ENCODE peak calls at places on chromosomes 1 and 21, in five cellular contexts. One of them, this sample, is unnamed.

GRCh38 chr1:150406483-150406882 is 42.5 kb downstream of the RPRD2 start:
- DNase-seq in fibroblast of the aortic adventitia: peak; percentile 27
- DNase-seq in tibial artery: no peak
- DNase-seq in lower leg skin: no peak
- DNase-seq in neural progenitor cell: no peak
- DNase-seq in this sample: no peak

GRCh38 chr1:205088341-205088740 is 4.1 kb upstream of the TMEM81 start:
- DNase-seq in fibroblast of the aortic adventitia: no peak
- DNase-seq in tibial artery: no peak
- DNase-seq in lower leg skin: no peak
- DNase-seq in neural progenitor cell: no peak
- DNase-seq in this sample: no peak

GRCh38 chr1:6771568-6771825 is 13.8 kb upstream of the CAMTA1 start:
- DNase-seq in fibroblast of the aortic adventitia: no peak
- DNase-seq in tibial artery: no peak
- DNase-seq in lower leg skin: no peak
- DNase-seq in neural progenitor cell: no peak
- DNase-seq in this sample: no peak

GRCh38 chr21:43864806-43865470 is at the start of gene AGPAT3:
- DNase-seq in fibroblast of the aortic adventitia: no peak
- DNase-seq in tibial artery: no peak
- DNase-seq in lower leg skin: no peak
- DNase-seq in neural progenitor cell: peak; percentile 65
- DNase-seq in this sample: no peak

GRCh38 chr1:59033761-59034160 is 249.9 kb upstream of the JUN start:
- DNase-seq in fibroblast of the aortic adventitia: no peak
- DNase-seq in tibial artery: no peak
- DNase-seq in lower leg skin: no peak
- DNase-seq in neural progenitor cell: no peak
- DNase-seq in this sample: no peak

GRCh38 chr1:62386351-62387121 is 50.3 kb upstream of the USP1 start:
- DNase-seq in fibroblast of the aortic adventitia: peak; percentile 93
- DNase-seq in tibial artery: no peak
- DNase-seq in lower leg skin: no peak
- DNase-seq in neural progenitor cell: no peak
- DNase-seq in this sample: no peak

GRCh38 chr1:240093120-240093961 is 1.7 kb downstream of the FMN2 start:
- DNase-seq in fibroblast of the aortic adventitia: no peak
- DNase-seq in tibial artery: no peak
- DNase-seq in lower leg skin: no peak
- DNase-seq in neural progenitor cell: peak; percentile 64
- DNase-seq in this sample: peak; percentile 39

GRCh38 chr1:218527737-218528136 is 182.6 kb downstream of the TGFB2 start:
- DNase-seq in fibroblast of the aortic adventitia: no peak
- DNase-seq in tibial artery: no peak
- DNase-seq in lower leg skin: no peak
- DNase-seq in neural progenitor cell: no peak
- DNase-seq in this sample: no peak

GRCh38 chr1:212630159-212630900 is 21.8 kb downstream of the ATF3 start:
- DNase-seq in fibroblast of the aortic adventitia: peak; percentile 46
- DNase-seq in tibial artery: peak; percentile 67
- DNase-seq in lower leg skin: peak; percentile 63
- DNase-seq in neural progenitor cell: peak; percentile 79
- DNase-seq in this sample: no peak

GRCh38 chr21:33892853-33893252 is 22.8 kb downstream of the ATP5PO start:
- DNase-seq in fibroblast of the aortic adventitia: no peak
- DNase-seq in tibial artery: no peak
- DNase-seq in lower leg skin: no peak
- DNase-seq in neural progenitor cell: peak; percentile 65
- DNase-seq in this sample: no peak

GRCh38 chr1:230930986-230931385 is 47.7 kb downstream of the TTC13 start:
- DNase-seq in fibroblast of the aortic adventitia: no peak
- DNase-seq in tibial artery: no peak
- DNase-seq in lower leg skin: no peak
- DNase-seq in neural progenitor cell: no peak
- DNase-seq in this sample: no peak

GRCh38 chr1:6517435-6517851 is 26.0 kb upstream of the PLEKHG5 start:
- DNase-seq in fibroblast of the aortic adventitia: no peak
- DNase-seq in tibial artery: no peak
- DNase-seq in lower leg skin: no peak
- DNase-seq in neural progenitor cell: no peak
- DNase-seq in this sample: no peak

GRCh38 chr1:160776178-160776577 is 19.8 kb upstream of the LY9 start:
- DNase-seq in fibroblast of the aortic adventitia: no peak
- DNase-seq in tibial artery: no peak
- DNase-seq in lower leg skin: no peak
- DNase-seq in neural progenitor cell: no peak
- DNase-seq in this sample: no peak

GRCh38 chr21:46063734-46064680 is 33.9 kb upstream of the COL6A2 start:
- DNase-seq in fibroblast of the aortic adventitia: no peak
- DNase-seq in tibial artery: no peak
- DNase-seq in lower leg skin: no peak
- DNase-seq in neural progenitor cell: no peak
- DNase-seq in this sample: no peak

GRCh38 chr1:204172404-204173049 is 6.4 kb upstream of the REN start:
- DNase-seq in fibroblast of the aortic adventitia: no peak
- DNase-seq in tibial artery: no peak
- DNase-seq in lower leg skin: no peak
- DNase-seq in neural progenitor cell: no peak
- DNase-seq in this sample: no peak

GRCh38 chr1:2344744-2345296 is 46.5 kb downstream of the MORN1 start:
- DNase-seq in fibroblast of the aortic adventitia: no peak
- DNase-seq in tibial artery: peak; percentile 17
- DNase-seq in lower leg skin: no peak
- DNase-seq in neural progenitor cell: no peak
- DNase-seq in this sample: no peak

DNA sequence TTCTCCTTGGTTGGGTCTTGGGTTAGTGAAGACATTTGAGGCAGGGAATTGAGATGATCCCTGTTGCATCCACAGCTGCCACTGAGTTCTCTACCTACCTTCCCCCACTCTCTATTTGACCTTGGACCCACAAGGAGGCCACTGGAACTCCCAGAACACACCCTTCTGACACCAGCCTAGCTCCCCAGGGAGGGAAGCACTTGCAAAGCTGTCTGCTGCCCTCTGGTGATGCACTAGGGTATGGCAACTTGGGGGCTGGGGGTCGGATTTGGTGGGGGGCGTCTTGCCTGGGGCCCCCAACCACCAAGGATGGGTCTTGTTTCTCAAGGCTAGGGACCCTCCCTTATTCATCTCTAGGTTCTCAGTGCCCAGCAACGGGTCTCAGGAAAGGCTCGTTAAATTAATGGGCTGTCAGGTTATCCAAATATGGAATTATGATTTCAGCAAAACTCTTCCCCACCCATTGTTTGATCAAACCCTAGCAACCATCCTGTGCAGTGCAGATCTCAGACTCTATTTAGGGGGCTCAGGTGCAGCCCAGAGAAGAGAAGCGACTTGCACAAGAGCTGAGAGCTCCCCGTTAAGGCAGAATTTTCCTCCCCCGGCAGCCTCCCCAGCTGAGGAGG is 177.8 kb upstream of the KLHDC7A start:
- DNase-seq in fibroblast of the aortic adventitia: no peak
- DNase-seq in tibial artery: no peak
- DNase-seq in lower leg skin: no peak
- DNase-seq in neural progenitor cell: peak; percentile 39
- DNase-seq in this sample: no peak
- TF ChIP-seq CTCF in fibroblast of the aortic adventitia: no peak
- TF ChIP-seq CTCF in tibial artery: peak; percentile 17
- TF ChIP-seq CTCF in lower leg skin: no peak
- TF ChIP-seq CTCF in neural progenitor cell: peak; percentile 72
- TF ChIP-seq CTCF in this sample: peak; percentile 33

GRCh38 chr1:215635827-215636226 is 68.7 kb downstream of the KCTD3 start:
- DNase-seq in fibroblast of the aortic adventitia: no peak
- DNase-seq in tibial artery: no peak
- DNase-seq in lower leg skin: no peak
- DNase-seq in neural progenitor cell: no peak
- DNase-seq in this sample: no peak

GRCh38 chr1:215631489-215631888 is 64.4 kb downstream of the KCTD3 start:
- DNase-seq in fibroblast of the aortic adventitia: peak; percentile 7
- DNase-seq in tibial artery: no peak
- DNase-seq in lower leg skin: peak; percentile 54
- DNase-seq in neural progenitor cell: peak; percentile 12
- DNase-seq in this sample: no peak

GRCh38 chr1:215640429-215641148 is 73.5 kb downstream of the KCTD3 start:
- DNase-seq in fibroblast of the aortic adventitia: no peak
- DNase-seq in tibial artery: no peak
- DNase-seq in lower leg skin: no peak
- DNase-seq in neural progenitor cell: no peak
- DNase-seq in this sample: no peak

GRCh38 chr1:215637041-215637573 is 70.0 kb downstream of the KCTD3 start:
- DNase-seq in fibroblast of the aortic adventitia: peak; percentile 94
- DNase-seq in tibial artery: peak; percentile 65
- DNase-seq in lower leg skin: peak; percentile 44
- DNase-seq in neural progenitor cell: no peak
- DNase-seq in this sample: no peak

GRCh38 chr1:215636258-215636965 is 69.3 kb downstream of the KCTD3 start:
- DNase-seq in fibroblast of the aortic adventitia: peak; percentile 91
- DNase-seq in tibial artery: peak; percentile 44
- DNase-seq in lower leg skin: peak; percentile 31
- DNase-seq in neural progenitor cell: no peak
- DNase-seq in this sample: no peak
- TF ChIP-seq CTCF in fibroblast of the aortic adventitia: no peak
- TF ChIP-seq CTCF in tibial artery: no peak
- TF ChIP-seq CTCF in lower leg skin: no peak
- TF ChIP-seq CTCF in neural progenitor cell: no peak
- TF ChIP-seq CTCF in this sample: no peak

DNA sequence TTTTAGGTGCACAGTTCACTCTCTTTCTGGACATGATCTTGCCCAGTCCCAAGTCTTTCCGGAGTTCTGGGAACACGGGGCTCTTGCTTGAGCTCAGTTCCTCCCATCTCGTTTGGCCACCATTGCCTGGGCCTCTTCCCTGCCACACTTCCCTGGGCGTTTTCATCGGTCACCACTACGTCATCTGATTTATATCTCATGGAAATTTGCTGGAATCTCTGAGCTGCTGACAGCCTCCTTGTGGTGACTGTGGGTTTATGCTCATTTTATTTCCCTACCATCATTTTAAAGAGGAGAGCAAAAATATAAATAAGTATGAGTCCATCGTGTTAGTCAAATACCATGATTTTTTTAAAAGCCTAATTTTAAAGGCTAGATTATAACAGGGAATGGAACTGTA is 449.1 kb upstream of the KAZN start:
- DNase-seq in fibroblast of the aortic adventitia: no peak
- DNase-seq in tibial artery: no peak
- DNase-seq in lower leg skin: no peak
- DNase-seq in neural progenitor cell: no peak
- DNase-seq in this sample: no peak
- TF ChIP-seq CTCF in fibroblast of the aortic adventitia: no peak
- TF ChIP-seq CTCF in tibial artery: no peak
- TF ChIP-seq CTCF in lower leg skin: no peak
- TF ChIP-seq CTCF in neural progenitor cell: peak; percentile 17
- TF ChIP-seq CTCF in this sample: peak; percentile 32

GRCh38 chr1:93965888-93966287 is 56.7 kb upstream of the GCLM start:
- DNase-seq in fibroblast of the aortic adventitia: no peak
- DNase-seq in tibial artery: no peak
- DNase-seq in lower leg skin: no peak
- DNase-seq in neural progenitor cell: no peak
- DNase-seq in this sample: no peak
- TF ChIP-seq CTCF in fibroblast of the aortic adventitia: no peak
- TF ChIP-seq CTCF in tibial artery: no peak
- TF ChIP-seq CTCF in lower leg skin: no peak
- TF ChIP-seq CTCF in neural progenitor cell: no peak
- TF ChIP-seq CTCF in this sample: no peak

DNA sequence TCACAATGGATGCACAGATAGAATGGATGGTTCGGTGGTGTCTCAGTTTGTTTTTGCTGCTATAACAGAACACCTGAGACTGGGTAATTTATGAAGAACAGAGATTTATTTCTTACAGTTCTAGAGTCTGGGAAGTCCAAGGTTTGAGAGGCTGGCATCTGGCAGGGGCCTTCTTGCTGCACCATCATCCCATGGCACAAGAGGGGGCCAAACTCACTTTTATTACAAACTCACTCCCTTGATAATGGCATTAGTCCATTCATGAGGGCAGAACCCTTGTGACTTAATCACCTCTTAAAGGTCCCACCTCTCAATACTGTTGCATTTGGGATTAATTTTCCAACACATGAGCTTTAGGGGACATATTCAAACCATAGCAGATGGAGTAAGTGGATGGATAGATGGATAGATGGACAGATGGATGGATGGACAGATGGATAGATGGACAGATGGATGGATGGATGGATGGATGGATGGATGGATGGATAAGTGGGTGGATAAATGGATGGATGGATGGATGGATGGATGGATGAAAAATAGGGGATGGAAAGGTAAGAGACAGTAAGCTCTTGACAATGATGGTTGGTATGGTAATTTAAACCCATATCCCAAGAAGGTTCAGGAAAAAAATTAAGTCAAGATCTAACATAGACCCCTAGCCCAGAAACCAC is 16.5 kb downstream of the CAMK2N1 start:
- DNase-seq in fibroblast of the aortic adventitia: no peak
- DNase-seq in tibial artery: no peak
- DNase-seq in lower leg skin: no peak
- DNase-seq in neural progenitor cell: no peak
- DNase-seq in this sample: no peak
- TF ChIP-seq CTCF in fibroblast of the aortic adventitia: no peak
- TF ChIP-seq CTCF in tibial artery: no peak
- TF ChIP-seq CTCF in lower leg skin: no peak
- TF ChIP-seq CTCF in neural progenitor cell: no peak
- TF ChIP-seq CTCF in this sample: no peak

DNA sequence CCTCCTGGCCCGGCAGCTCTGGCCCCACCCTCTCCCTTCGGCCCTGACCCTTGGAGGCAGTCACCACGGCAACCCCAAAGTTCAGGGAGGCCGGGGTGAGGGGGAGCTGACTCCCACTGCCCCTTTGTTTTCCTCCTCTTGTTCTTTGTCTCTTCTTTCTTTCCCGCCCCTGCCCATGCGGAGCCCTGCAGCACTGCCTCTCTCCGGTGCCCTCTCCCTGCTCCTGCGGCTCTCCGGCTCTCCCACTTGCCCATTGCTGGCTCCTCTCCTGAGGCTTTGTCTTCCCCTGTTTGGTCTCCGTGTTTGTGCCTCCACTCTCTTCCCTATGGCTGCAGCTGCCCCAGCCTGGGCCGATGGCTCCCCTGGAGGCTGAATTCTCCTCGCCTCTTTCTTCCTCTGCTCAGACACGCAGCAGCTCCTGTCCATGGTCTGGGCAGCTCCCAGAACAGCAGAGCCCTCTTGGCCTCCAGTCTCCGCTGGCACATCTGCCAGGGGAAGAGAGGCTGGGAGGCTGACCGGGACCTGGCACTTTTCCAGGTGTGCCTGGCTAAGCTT is 5.8 kb downstream of the CELSR2 start:
- DNase-seq in fibroblast of the aortic adventitia: no peak
- DNase-seq in tibial artery: no peak
- DNase-seq in lower leg skin: no peak
- DNase-seq in neural progenitor cell: peak; percentile 84
- DNase-seq in this sample: no peak
- TF ChIP-seq CTCF in fibroblast of the aortic adventitia: no peak
- TF ChIP-seq CTCF in tibial artery: no peak
- TF ChIP-seq CTCF in lower leg skin: no peak
- TF ChIP-seq CTCF in neural progenitor cell: peak; percentile 36
- TF ChIP-seq CTCF in this sample: no peak

DNA sequence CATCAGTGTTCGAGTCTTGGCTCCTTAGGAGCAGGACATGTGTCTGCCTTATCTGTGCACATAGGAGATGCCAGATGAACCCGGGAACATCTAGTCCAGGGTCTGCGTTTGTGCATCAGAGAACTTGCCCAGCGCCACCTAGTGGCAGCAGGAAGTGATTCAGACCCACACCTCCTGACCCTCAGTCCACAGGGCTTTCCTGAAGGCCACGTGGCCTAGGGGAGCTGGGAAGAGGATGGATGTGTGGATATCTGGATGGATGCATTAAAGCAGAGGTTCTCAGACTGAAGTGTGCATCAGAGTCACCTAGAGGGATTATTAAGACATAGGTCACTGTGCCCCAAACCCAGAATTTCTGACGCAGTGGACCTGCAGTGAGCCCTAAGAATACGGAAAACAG is 37.3 kb downstream of the CAPN8 start:
- DNase-seq in fibroblast of the aortic adventitia: peak; percentile 38
- DNase-seq in tibial artery: no peak
- DNase-seq in lower leg skin: no peak
- DNase-seq in neural progenitor cell: peak; percentile 75
- DNase-seq in this sample: peak; percentile 39
- TF ChIP-seq CTCF in fibroblast of the aortic adventitia: peak; percentile 54
- TF ChIP-seq CTCF in tibial artery: peak; percentile 37
- TF ChIP-seq CTCF in lower leg skin: no peak
- TF ChIP-seq CTCF in neural progenitor cell: peak; percentile 77
- TF ChIP-seq CTCF in this sample: peak; percentile 77

This sample was measured in mesothelial cell of epicardium.